ENCODE peak calls at places on chromosomes 7 and 10, in four cellular contexts. One of them, this sample, is unnamed.

GRCh38 chr10:34343764-34344163 is 471.3 kb downstream of the PARD3 start:
- DNase-seq in caudate nucleus: no peak
- DNase-seq in A549: no peak
- DNase-seq in PC-9: no peak
- DNase-seq in this sample: peak

GRCh38 chr10:89702121-89702480 is 711 bp downstream of the KIF20B start:
- DNase-seq in caudate nucleus: no peak
- DNase-seq in A549: peak
- DNase-seq in PC-9: peak
- DNase-seq in this sample: no peak

GRCh38 chr10:60646966-60647796 is 131.1 kb upstream of the CDK1 start:
- DNase-seq in caudate nucleus: no peak
- DNase-seq in A549: peak
- DNase-seq in PC-9: peak
- DNase-seq in this sample: no peak

GRCh38 chr7:68107968-68108367 is 1111.3 kb downstream of the TYW1 start:
- DNase-seq in caudate nucleus: no peak
- DNase-seq in A549: no peak
- DNase-seq in PC-9: no peak
- DNase-seq in this sample: no peak

GRCh38 chr7:5429857-5430611 is 6.4 kb upstream of the TNRC18 start:
- DNase-seq in caudate nucleus: no peak
- DNase-seq in A549: no peak
- DNase-seq in PC-9: peak
- DNase-seq in this sample: no peak

GRCh38 chr10:14016011-14016536 is 314.6 kb downstream of the FRMD4A start:
- DNase-seq in caudate nucleus: no peak
- DNase-seq in A549: no peak
- DNase-seq in PC-9: no peak
- DNase-seq in this sample: no peak

GRCh38 chr10:17249820-17250219 is 21.8 kb downstream of the VIM start:
- DNase-seq in caudate nucleus: no peak
- DNase-seq in A549: no peak
- DNase-seq in PC-9: no peak
- DNase-seq in this sample: no peak

GRCh38 chr7:128176696-128177095 is 64.4 kb upstream of the LEP start:
- DNase-seq in caudate nucleus: no peak
- DNase-seq in A549: no peak
- DNase-seq in PC-9: peak
- DNase-seq in this sample: no peak

GRCh38 chr10:124473070-124473469 is 11.4 kb downstream of the LHPP start:
- DNase-seq in caudate nucleus: no peak
- DNase-seq in A549: no peak
- DNase-seq in PC-9: no peak
- DNase-seq in this sample: no peak

GRCh38 chr7:45215611-45216062 is 58.0 kb downstream of the RAMP3 start:
- DNase-seq in caudate nucleus: no peak
- DNase-seq in A549: no peak
- DNase-seq in PC-9: no peak
- DNase-seq in this sample: no peak

GRCh38 chr10:10786334-10787090 is 231.2 kb upstream of the CELF2 start:
- DNase-seq in caudate nucleus: no peak
- DNase-seq in A549: no peak
- DNase-seq in PC-9: no peak
- DNase-seq in this sample: peak
- H3K27ac ChIP-seq in caudate nucleus: no peak
- H3K27ac ChIP-seq in A549: no peak
- H3K27ac ChIP-seq in PC-9: peak
- H3K27ac ChIP-seq in this sample: peak

GRCh38 chr10:19628767-19629443 is 187.3 kb upstream of the PLXDC2 start:
- DNase-seq in caudate nucleus: no peak
- DNase-seq in A549: no peak
- DNase-seq in PC-9: no peak
- DNase-seq in this sample: no peak
- H3K27ac ChIP-seq in caudate nucleus: peak
- H3K27ac ChIP-seq in A549: no peak
- H3K27ac ChIP-seq in PC-9: no peak
- H3K27ac ChIP-seq in this sample: no peak

GRCh38 chr7:43517464-43517863 is 65.4 kb upstream of the STK17A start:
- DNase-seq in caudate nucleus: no peak
- DNase-seq in A549: no peak
- DNase-seq in PC-9: no peak
- DNase-seq in this sample: no peak
- H3K27ac ChIP-seq in caudate nucleus: no peak
- H3K27ac ChIP-seq in A549: no peak
- H3K27ac ChIP-seq in PC-9: no peak
- H3K27ac ChIP-seq in this sample: no peak

DNA sequence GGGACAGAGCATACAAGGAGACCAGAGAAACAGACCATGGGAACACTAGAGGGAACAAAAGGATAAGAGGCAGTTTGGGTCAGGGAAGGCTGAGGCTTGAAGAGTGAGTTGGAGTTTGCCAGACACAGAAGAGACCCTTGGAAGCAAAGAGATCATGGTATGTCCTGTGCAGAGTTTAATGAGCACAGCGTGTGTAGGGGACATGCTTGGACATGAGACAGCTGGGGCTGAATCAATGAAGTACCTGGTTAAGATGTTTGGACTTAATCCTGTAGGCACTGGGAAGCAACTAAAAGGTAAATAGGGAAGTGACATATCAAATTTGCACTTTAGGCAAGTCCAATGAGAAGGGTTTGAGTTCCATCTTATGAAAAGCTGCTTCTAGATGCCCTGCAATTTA is 79.6 kb downstream of the KIAA1217 start:
- DNase-seq in caudate nucleus: no peak
- DNase-seq in A549: no peak
- DNase-seq in PC-9: no peak
- DNase-seq in this sample: peak
- H3K27ac ChIP-seq in caudate nucleus: no peak
- H3K27ac ChIP-seq in A549: no peak
- H3K27ac ChIP-seq in PC-9: no peak
- H3K27ac ChIP-seq in this sample: peak

DNA sequence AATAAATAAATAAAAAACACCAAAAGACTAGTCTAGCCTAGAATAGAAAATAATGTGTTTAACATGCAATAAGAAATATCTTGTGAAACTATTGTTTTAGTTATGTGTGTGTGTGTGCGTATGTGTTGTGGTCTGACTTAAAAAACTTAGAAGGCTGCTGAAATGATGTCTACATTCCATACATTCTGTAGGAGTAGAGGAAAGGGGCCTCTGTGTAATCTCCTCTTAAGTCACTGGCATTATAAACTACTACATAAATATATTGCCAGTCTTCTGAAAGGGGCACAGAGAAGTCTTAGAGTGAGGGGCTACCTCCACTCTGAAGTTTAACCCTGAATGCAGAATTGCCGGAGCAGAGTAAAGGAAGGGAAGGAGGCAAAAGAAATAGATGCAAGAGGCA is 75.9 kb downstream of the DNAJC1 start:
- DNase-seq in caudate nucleus: no peak
- DNase-seq in A549: no peak
- DNase-seq in PC-9: no peak
- DNase-seq in this sample: no peak
- H3K27ac ChIP-seq in caudate nucleus: no peak
- H3K27ac ChIP-seq in A549: no peak
- H3K27ac ChIP-seq in PC-9: no peak
- H3K27ac ChIP-seq in this sample: peak

GRCh38 chr7:86664991-86665390 is 21.3 kb downstream of the GRM3 start:
- DNase-seq in caudate nucleus: no peak
- DNase-seq in A549: no peak
- DNase-seq in PC-9: no peak
- DNase-seq in this sample: no peak

GRCh38 chr7:86665669-86666068 is 22.0 kb downstream of the GRM3 start:
- DNase-seq in caudate nucleus: no peak
- DNase-seq in A549: no peak
- DNase-seq in PC-9: no peak
- DNase-seq in this sample: no peak

GRCh38 chr7:86660950-86661462 is 17.3 kb downstream of the GRM3 start:
- DNase-seq in caudate nucleus: no peak
- DNase-seq in A549: no peak
- DNase-seq in PC-9: no peak
- DNase-seq in this sample: no peak

GRCh38 chr7:86667732-86668131 is 24.0 kb downstream of the GRM3 start:
- DNase-seq in caudate nucleus: no peak
- DNase-seq in A549: no peak
- DNase-seq in PC-9: no peak
- DNase-seq in this sample: no peak

GRCh38 chr7:86664486-86664885 is 20.8 kb downstream of the GRM3 start:
- DNase-seq in caudate nucleus: no peak
- DNase-seq in A549: no peak
- DNase-seq in PC-9: no peak
- DNase-seq in this sample: no peak
- H3K27ac ChIP-seq in caudate nucleus: peak
- H3K27ac ChIP-seq in A549: no peak
- H3K27ac ChIP-seq in PC-9: no peak
- H3K27ac ChIP-seq in this sample: no peak

DNA sequence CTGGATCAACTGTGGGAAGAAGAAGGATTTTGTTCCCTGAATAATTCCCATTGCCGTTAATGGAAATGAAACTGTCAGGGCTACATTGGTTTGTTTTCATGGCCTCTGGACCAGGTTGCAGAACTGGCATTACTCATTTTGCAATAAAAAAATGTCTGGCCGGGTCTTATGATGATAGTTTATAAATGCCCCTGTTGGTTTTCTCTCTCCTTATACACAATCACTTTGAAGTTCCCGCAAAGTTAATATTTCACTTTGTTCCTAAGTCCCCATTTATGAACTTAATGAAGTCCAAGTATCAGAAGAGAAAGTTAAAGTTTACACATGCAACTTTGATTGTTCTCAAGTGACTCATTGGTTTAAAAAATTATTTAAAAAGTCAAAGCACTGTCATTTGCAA is 150.7 kb upstream of the PRR15 start:
- DNase-seq in caudate nucleus: no peak
- DNase-seq in A549: no peak
- DNase-seq in PC-9: no peak
- DNase-seq in this sample: no peak
- H3K27ac ChIP-seq in caudate nucleus: no peak
- H3K27ac ChIP-seq in A549: no peak
- H3K27ac ChIP-seq in PC-9: no peak
- H3K27ac ChIP-seq in this sample: no peak

DNA sequence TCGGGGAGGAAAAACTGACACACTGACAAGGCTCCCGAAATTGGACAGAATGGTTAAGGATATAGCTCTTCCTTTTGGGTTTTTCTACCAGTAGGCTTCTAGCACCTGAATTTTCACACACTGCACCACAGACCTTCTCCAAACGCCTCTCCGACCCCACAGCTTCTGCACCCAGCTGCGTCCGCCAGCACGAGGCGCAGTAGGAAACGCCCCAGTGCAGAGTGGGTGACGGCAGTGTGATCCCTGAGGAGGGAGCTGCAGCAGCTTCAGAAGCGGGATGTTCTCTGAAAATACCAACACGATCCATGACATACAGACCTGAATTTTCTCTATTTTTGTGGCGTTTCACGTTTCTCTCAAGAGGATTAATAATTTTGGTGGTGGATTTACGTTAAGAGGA is 25.9 kb downstream of the HSPB1 start:
- DNase-seq in caudate nucleus: no peak
- DNase-seq in A549: no peak
- DNase-seq in PC-9: no peak
- DNase-seq in this sample: no peak
- H3K27ac ChIP-seq in caudate nucleus: no peak
- H3K27ac ChIP-seq in A549: no peak
- H3K27ac ChIP-seq in PC-9: no peak
- H3K27ac ChIP-seq in this sample: no peak

This sample was measured in epithelial cell of prostate.